ENCODE peak calls at places on chromosomes 13 and 19, in four cellular contexts. One of them, this sample, is unnamed.

GRCh38 chr13:94968040-94968756 is 255.9 kb upstream of the SOX21 start:
- DNase-seq in GM12865: no peak
- DNase-seq in tibial nerve: no peak
- DNase-seq in upper lobe of left lung: no peak
- DNase-seq in this sample: peak; percentile 4

GRCh38 chr13:98957731-98958442 is 20.0 kb downstream of the DOCK9 start:
- DNase-seq in GM12865: no peak
- DNase-seq in tibial nerve: no peak
- DNase-seq in upper lobe of left lung: no peak
- DNase-seq in this sample: no peak

GRCh38 chr13:81247711-81248110 is 906.8 kb upstream of the SPRY2 start:
- DNase-seq in GM12865: no peak
- DNase-seq in tibial nerve: no peak
- DNase-seq in upper lobe of left lung: no peak
- DNase-seq in this sample: no peak

GRCh38 chr13:104206450-104207044 is 1140.3 kb upstream of the SLC10A2 start:
- DNase-seq in GM12865: no peak
- DNase-seq in tibial nerve: no peak
- DNase-seq in upper lobe of left lung: no peak
- DNase-seq in this sample: no peak

GRCh38 chr13:47027797-47028437 is 131.1 kb upstream of the HTR2A start:
- DNase-seq in GM12865: no peak
- DNase-seq in tibial nerve: no peak
- DNase-seq in upper lobe of left lung: no peak
- DNase-seq in this sample: no peak

GRCh38 chr13:40559915-40560314 is 106.5 kb downstream of the FOXO1 start:
- DNase-seq in GM12865: no peak
- DNase-seq in tibial nerve: no peak
- DNase-seq in upper lobe of left lung: no peak
- DNase-seq in this sample: no peak

GRCh38 chr19:17623224-17623935 is 64.8 kb downstream of the UNC13A start:
- DNase-seq in GM12865: no peak
- DNase-seq in tibial nerve: no peak
- DNase-seq in upper lobe of left lung: no peak
- DNase-seq in this sample: no peak

GRCh38 chr19:11475861-11476260 is 5.0 kb downstream of the ELAVL3 start:
- DNase-seq in GM12865: no peak
- DNase-seq in tibial nerve: no peak
- DNase-seq in upper lobe of left lung: no peak
- DNase-seq in this sample: no peak

GRCh38 chr19:31261651-31262331 is 87.4 kb downstream of the TSHZ3 start:
- DNase-seq in GM12865: no peak
- DNase-seq in tibial nerve: no peak
- DNase-seq in upper lobe of left lung: no peak
- DNase-seq in this sample: no peak

DNA sequence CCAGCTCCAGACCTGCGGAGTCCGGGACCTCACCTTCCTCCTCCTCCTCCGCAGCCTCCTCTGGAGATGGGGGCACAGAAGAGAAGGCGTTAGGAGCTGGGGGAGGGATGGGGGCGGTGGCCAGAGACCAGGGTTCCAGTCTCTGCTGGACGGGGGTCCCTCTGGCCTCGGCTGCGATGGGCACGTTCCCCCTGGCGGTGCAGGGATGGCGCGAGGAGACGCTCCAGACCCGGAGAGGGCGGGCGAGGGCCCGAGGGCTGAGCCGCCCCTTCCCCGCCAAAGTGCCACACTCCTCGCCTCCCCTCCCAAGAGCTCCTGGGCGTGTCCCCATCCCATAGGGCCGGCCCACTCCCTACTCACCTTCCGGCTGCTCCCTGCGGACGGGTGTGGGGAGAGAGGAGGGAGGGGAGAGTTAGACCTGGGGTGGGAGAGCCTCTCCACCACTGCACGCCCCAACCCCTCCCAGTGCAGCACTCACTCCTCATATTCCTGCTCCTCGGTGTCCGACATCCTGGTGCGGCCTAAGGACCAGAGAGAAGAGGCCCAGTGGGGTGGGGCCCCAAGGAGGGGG is 2.3 kb downstream of the TNNT1 start:
- DNase-seq in GM12865: no peak
- DNase-seq in tibial nerve: no peak
- DNase-seq in upper lobe of left lung: no peak
- DNase-seq in this sample: no peak
- H3K4me3 ChIP-seq in GM12865: no peak overlapping the region
- H3K4me3 ChIP-seq in tibial nerve: no peak overlapping the region
- H3K4me3 ChIP-seq in upper lobe of left lung: no peak overlapping the region
- H3K4me3 ChIP-seq in this sample: no peak overlapping the region

GRCh38 chr19:48813123-48813911 is 2.5 kb upstream of the BCAT2 start:
- DNase-seq in GM12865: no peak
- DNase-seq in tibial nerve: no peak
- DNase-seq in upper lobe of left lung: no peak
- DNase-seq in this sample: no peak
- TF ChIP-seq CTCF in GM12865: no peak
- TF ChIP-seq CTCF in tibial nerve: no peak
- TF ChIP-seq CTCF in upper lobe of left lung: no peak
- TF ChIP-seq CTCF in this sample: peak; percentile 38

GRCh38 chr19:55474269-55475265 is 1.9 kb upstream of the ZNF628 start:
- DNase-seq in GM12865: no peak
- DNase-seq in tibial nerve: no peak
- DNase-seq in upper lobe of left lung: no peak
- DNase-seq in this sample: no peak
- H3K4me3 ChIP-seq in GM12865: no peak overlapping the region
- H3K4me3 ChIP-seq in tibial nerve: no peak overlapping the region
- H3K4me3 ChIP-seq in upper lobe of left lung: no peak overlapping the region
- H3K4me3 ChIP-seq in this sample: no peak overlapping the region

GRCh38 chr19:23822735-23823134 is 64.0 kb upstream of the ZNF681 start:
- DNase-seq in GM12865: no peak
- DNase-seq in tibial nerve: no peak
- DNase-seq in upper lobe of left lung: no peak
- DNase-seq in this sample: no peak

DNA sequence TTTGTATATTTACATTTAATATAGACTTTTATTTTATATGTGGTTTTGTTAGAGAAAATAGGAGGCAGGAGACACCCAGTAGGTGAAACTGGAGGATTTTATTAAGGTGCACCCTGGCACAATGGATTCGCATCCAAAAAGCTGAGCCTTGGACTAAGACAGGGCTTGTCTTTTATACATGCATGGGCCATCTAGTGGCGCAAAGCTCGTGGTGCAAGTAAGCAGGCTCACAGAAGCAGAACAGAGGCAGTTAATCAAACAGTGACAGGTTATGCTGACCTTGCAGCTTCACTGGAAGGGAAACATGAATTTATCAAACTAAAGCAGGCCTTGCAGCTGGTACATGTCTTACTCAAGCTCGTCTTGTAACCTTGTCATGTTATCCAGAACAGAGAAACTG is 58.8 kb upstream of the ZNF681 start:
- DNase-seq in GM12865: peak; percentile 19
- DNase-seq in tibial nerve: no peak
- DNase-seq in upper lobe of left lung: peak; percentile 27
- DNase-seq in this sample: no peak
- TF ChIP-seq CTCF in GM12865: peak; percentile 29
- TF ChIP-seq CTCF in tibial nerve: no peak
- TF ChIP-seq CTCF in upper lobe of left lung: peak; percentile 31
- TF ChIP-seq CTCF in this sample: peak; percentile 61

GRCh38 chr13:113021811-113022210 is 52.8 kb downstream of the MCF2L start:
- DNase-seq in GM12865: no peak
- DNase-seq in tibial nerve: no peak
- DNase-seq in upper lobe of left lung: no peak
- DNase-seq in this sample: no peak

GRCh38 chr13:113023217-113023597 is 54.2 kb downstream of the MCF2L start:
- DNase-seq in GM12865: no peak
- DNase-seq in tibial nerve: no peak
- DNase-seq in upper lobe of left lung: no peak
- DNase-seq in this sample: no peak

GRCh38 chr13:113023694-113024430 is 54.8 kb downstream of the MCF2L start:
- DNase-seq in GM12865: no peak
- DNase-seq in tibial nerve: no peak
- DNase-seq in upper lobe of left lung: no peak
- DNase-seq in this sample: no peak

GRCh38 chr13:113021391-113021790 is 52.4 kb downstream of the MCF2L start:
- DNase-seq in GM12865: no peak
- DNase-seq in tibial nerve: no peak
- DNase-seq in upper lobe of left lung: no peak
- DNase-seq in this sample: no peak

GRCh38 chr13:113022391-113023216 is 53.6 kb downstream of the MCF2L start:
- DNase-seq in GM12865: no peak
- DNase-seq in tibial nerve: no peak
- DNase-seq in upper lobe of left lung: no peak
- DNase-seq in this sample: no peak
- H3K4me3 ChIP-seq in GM12865: no peak overlapping the region
- H3K4me3 ChIP-seq in tibial nerve: no peak overlapping the region
- H3K4me3 ChIP-seq in upper lobe of left lung: no peak overlapping the region
- H3K4me3 ChIP-seq in this sample: no peak overlapping the region

GRCh38 chr19:49019242-49019932 is 2.5 kb upstream of the LHB start:
- DNase-seq in GM12865: peak; percentile 41
- DNase-seq in tibial nerve: no peak
- DNase-seq in upper lobe of left lung: peak; percentile 89
- DNase-seq in this sample: peak; percentile 66
- TF ChIP-seq CTCF in GM12865: no peak
- TF ChIP-seq CTCF in tibial nerve: no peak
- TF ChIP-seq CTCF in upper lobe of left lung: no peak
- TF ChIP-seq CTCF in this sample: peak; percentile 36

GRCh38 chr13:78787189-78787588 is 128.2 kb upstream of the OBI1 start:
- DNase-seq in GM12865: peak; percentile 6
- DNase-seq in tibial nerve: no peak
- DNase-seq in upper lobe of left lung: no peak
- DNase-seq in this sample: no peak
- H3K4me3 ChIP-seq in GM12865: no peak overlapping the region
- H3K4me3 ChIP-seq in tibial nerve: no peak overlapping the region
- H3K4me3 ChIP-seq in upper lobe of left lung: no peak overlapping the region
- H3K4me3 ChIP-seq in this sample: no peak overlapping the region

GRCh38 chr13:51765142-51765515 is 38.8 kb downstream of the DHRS12 start:
- DNase-seq in GM12865: peak; percentile 11
- DNase-seq in tibial nerve: no peak
- DNase-seq in upper lobe of left lung: no peak
- DNase-seq in this sample: no peak

GRCh38 chr13:51768378-51768921 is 35.5 kb downstream of the DHRS12 start:
- DNase-seq in GM12865: no peak
- DNase-seq in tibial nerve: no peak
- DNase-seq in upper lobe of left lung: no peak
- DNase-seq in this sample: no peak

GRCh38 chr13:51768976-51769375 is 35.0 kb downstream of the DHRS12 start:
- DNase-seq in GM12865: no peak
- DNase-seq in tibial nerve: no peak
- DNase-seq in upper lobe of left lung: no peak
- DNase-seq in this sample: no peak

GRCh38 chr13:51769455-51770127 is 34.4 kb downstream of the DHRS12 start:
- DNase-seq in GM12865: no peak
- DNase-seq in tibial nerve: peak; percentile 75
- DNase-seq in upper lobe of left lung: peak; percentile 67
- DNase-seq in this sample: no peak

DNA sequence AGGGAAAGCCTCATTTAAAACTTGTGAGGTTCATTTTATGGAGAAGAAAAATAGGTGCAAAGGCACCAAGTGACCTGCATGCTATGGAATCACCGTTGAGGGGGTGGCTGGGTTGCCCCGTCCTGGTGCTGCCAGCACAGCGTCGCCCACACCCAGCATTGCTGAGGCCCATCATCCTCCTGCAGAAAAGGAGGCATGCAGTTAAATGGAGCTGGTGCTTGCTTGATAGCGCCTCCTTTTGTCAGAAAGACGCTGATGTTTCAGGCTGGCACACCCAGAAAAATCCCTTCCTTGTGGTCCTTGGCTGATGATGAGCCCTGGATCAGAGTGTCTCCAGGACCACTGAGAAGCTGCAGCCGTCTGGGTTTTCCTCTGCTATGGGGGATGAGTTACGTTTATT is 36.9 kb downstream of the DHRS12 start:
- DNase-seq in GM12865: no peak
- DNase-seq in tibial nerve: no peak
- DNase-seq in upper lobe of left lung: no peak
- DNase-seq in this sample: no peak
- TF ChIP-seq CTCF in GM12865: no peak
- TF ChIP-seq CTCF in tibial nerve: no peak
- TF ChIP-seq CTCF in upper lobe of left lung: no peak
- TF ChIP-seq CTCF in this sample: peak; percentile 24

DNA sequence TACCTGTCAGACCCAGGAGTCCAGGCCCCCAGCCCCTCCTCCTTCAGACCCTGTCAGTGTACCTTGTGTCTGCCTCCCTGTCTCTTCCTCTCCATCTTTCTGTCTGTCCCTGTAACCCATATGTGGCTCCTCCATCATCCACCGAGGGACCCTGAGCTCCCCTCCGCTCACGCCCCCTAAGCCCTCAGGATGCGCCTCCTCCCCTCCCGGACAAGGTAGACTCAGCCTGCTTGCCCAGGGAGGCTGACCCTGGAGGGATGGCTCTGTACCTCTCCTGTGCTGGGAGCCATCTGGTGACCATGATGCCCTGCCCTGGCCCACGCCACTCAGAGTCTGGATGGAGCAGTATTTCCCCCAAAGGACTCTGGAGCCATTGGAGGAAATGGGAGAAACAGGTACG is 1.0 kb upstream of the CAPN12 start:
- DNase-seq in GM12865: no peak
- DNase-seq in tibial nerve: no peak
- DNase-seq in upper lobe of left lung: no peak
- DNase-seq in this sample: no peak
- H3K4me3 ChIP-seq in GM12865: no peak overlapping the region
- H3K4me3 ChIP-seq in tibial nerve: no peak overlapping the region
- H3K4me3 ChIP-seq in upper lobe of left lung: no peak overlapping the region
- H3K4me3 ChIP-seq in this sample: no peak overlapping the region

GRCh38 chr13:38866649-38867048 is 124.0 kb downstream of the STOML3 start:
- DNase-seq in GM12865: no peak
- DNase-seq in tibial nerve: no peak
- DNase-seq in upper lobe of left lung: no peak
- DNase-seq in this sample: no peak
- TF ChIP-seq CTCF in GM12865: no peak
- TF ChIP-seq CTCF in tibial nerve: no peak
- TF ChIP-seq CTCF in upper lobe of left lung: no peak
- TF ChIP-seq CTCF in this sample: no peak